ENCODE peak calls at places on chromosomes 1 and 21, in nine cellular contexts. T is G401, P is iris pigment epithelial cell, D is ACHN, C is KG1, U is mucosa of gallbladder, E is AG08396, X is GM23338, R is epithelial cell of prostate. Z is an unnamed sample.

GRCh38 chr1:46637444-46638083 is 21.0 kb upstream of the MOB3C start:
- DNase-seq in T (peak), P (no peak), D (no peak), C (no peak), U (no peak), E (no peak), X (no peak), R (no peak), Z (peak)

GRCh38 chr1:42137766-42138165 is 15.4 kb upstream of the GUCA2B start:
- DNase-seq in T (no peak), P (no peak), D (no peak), C (no peak), U (no peak), E (no peak), X (no peak), R (no peak), Z (no peak)

GRCh38 chr1:159786966-159787365 is 6.2 kb downstream of the DUSP23 start:
- DNase-seq in T (no peak), P (peak), D (no peak), C (no peak), U (no peak), E (peak), X (no peak), R (peak), Z (no peak)

GRCh38 chr21:31696424-31696823 is 35.5 kb downstream of the SCAF4 start:
- DNase-seq in T (no peak), P (no peak), D (no peak), C (no peak), U (no peak), E (no peak), X (no peak), R (no peak), Z (no peak)

GRCh38 chr1:228335406-228336307 is 71.0 kb downstream of the TRIM11 start:
- DNase-seq in T (no peak), P (no peak), D (no peak), C (no peak), U (no peak), E (no peak), X (no peak), R (no peak), Z (no peak)

GRCh38 chr1:59013276-59013927 is 229.6 kb upstream of the JUN start:
- DNase-seq in T (no peak), P (peak), D (peak), C (no peak), U (peak), E (peak), X (peak), R (no peak), Z (no peak)

GRCh38 chr1:107536266-107536665 is 395.4 kb downstream of the NTNG1 start:
- DNase-seq in T (no peak), P (no peak), D (no peak), C (no peak), U (no peak), E (no peak), X (no peak), R (peak), Z (no peak)

GRCh38 chr1:71706030-71706671 is 576.2 kb downstream of the NEGR1 start:
- DNase-seq in T (no peak), P (no peak), D (no peak), C (peak), U (no peak), E (no peak), X (no peak), R (no peak), Z (no peak)

GRCh38 chr1:245822997-245823396 is 668.2 kb downstream of the KIF26B start:
- DNase-seq in T (no peak), P (peak), D (peak), C (no peak), U (no peak), E (peak), X (no peak), R (peak), Z (peak)

GRCh38 chr1:23529146-23530088 is 1.6 kb downstream of the E2F2 start:
- DNase-seq in T (no peak), P (no peak), D (no peak), C (no peak), U (no peak), E (no peak), X (no peak), R (no peak), Z (no peak)